ENCODE peak calls at places on chromosomes 6 and 20, in nine cellular contexts. V, K, Z, E, X, H, J, R and F are unnamed samples.
A peak's percentile ranks its signal among the peaks of the same experiment; 100 is the strongest.

GRCh38 chr6:124339610-124340339 is 536.1 kb downstream of the NKAIN2 start:
- DNase-seq in V (no peak), K (no peak), Z (no peak), E (no peak), X (no peak), H (no peak), J (no peak), R (no peak), F (no peak)

GRCh38 chr6:124670801-124671200 is 291.4 kb upstream of the RNF217 start:
- DNase-seq in V (no peak), K (no peak), Z (no peak), E (no peak), X (no peak), H (no peak), J (no peak), R (no peak), F (no peak)

GRCh38 chr20:16575390-16576140 is 2.3 kb upstream of the KIF16B start:
- DNase-seq in V (no peak), K (no peak), Z (no peak), E (no peak), X (peak; percentile 20), H (no peak), J (no peak), R (no peak), F (no peak)

GRCh38 chr20:38854654-38855066 is 49.2 kb downstream of the PPP1R16B start:
- DNase-seq in V (no peak), K (no peak), Z (no peak), E (no peak), X (no peak), H (no peak), J (no peak), R (no peak), F (no peak)

GRCh38 chr6:73134588-73134987 is 90.7 kb downstream of the KHDC1L start:
- DNase-seq in V (peak; percentile 34), K (peak; percentile 7), Z (no peak), E (peak; percentile 16), X (no peak), H (no peak), J (no peak), R (no peak), F (peak; percentile 28)

GRCh38 chr6:30483677-30484279 is 5.5 kb upstream of the HLA-E start:
- DNase-seq in V (peak; percentile 74), K (peak; percentile 64), Z (no peak), E (peak; percentile 66), X (no peak), H (no peak), J (peak; percentile 50), R (no peak), F (peak; percentile 79)

GRCh38 chr6:20943036-20943627 is 408.9 kb downstream of the CDKAL1 start:
- DNase-seq in V (no peak), K (no peak), Z (no peak), E (no peak), X (no peak), H (no peak), J (peak; percentile 2), R (no peak), F (no peak)

GRCh38 chr6:133017581-133017980 is 203.2 kb downstream of the RPS12 start:
- DNase-seq in V (peak; percentile 78), K (peak; percentile 48), Z (no peak), E (no peak), X (no peak), H (no peak), J (peak; percentile 16), R (no peak), F (peak; percentile 79)

GRCh38 chr6:1970151-1970561 is 275.2 kb downstream of the GMDS start:
- DNase-seq in V (peak; percentile 44), K (no peak), Z (no peak), E (no peak), X (no peak), H (no peak), J (no peak), R (no peak), F (no peak)

GRCh38 chr6:150598858-150599198 is 857 bp upstream of the PLEKHG1 start:
- DNase-seq in V (no peak), K (no peak), Z (no peak), E (no peak), X (no peak), H (no peak), J (no peak), R (no peak), F (no peak)

GRCh38 chr6:150600003-150600301 is 267 bp downstream of the PLEKHG1 start:
- DNase-seq in V (no peak), K (no peak), Z (no peak), E (no peak), X (no peak), H (no peak), J (no peak), R (no peak), F (no peak)

GRCh38 chr6:150600302-150601017 is 775 bp downstream of the PLEKHG1 start:
- DNase-seq in V (peak; percentile 26), K (peak; percentile 78), Z (no peak), E (peak; percentile 50), X (peak; percentile 78), H (peak; percentile 57), J (peak; percentile 90), R (peak; percentile 28), F (peak; percentile 43)

GRCh38 chr6:150598401-150598800 is 1.3 kb upstream of the PLEKHG1 start:
- DNase-seq in V (no peak), K (no peak), Z (no peak), E (no peak), X (no peak), H (no peak), J (no peak), R (no peak), F (no peak)

DNA sequence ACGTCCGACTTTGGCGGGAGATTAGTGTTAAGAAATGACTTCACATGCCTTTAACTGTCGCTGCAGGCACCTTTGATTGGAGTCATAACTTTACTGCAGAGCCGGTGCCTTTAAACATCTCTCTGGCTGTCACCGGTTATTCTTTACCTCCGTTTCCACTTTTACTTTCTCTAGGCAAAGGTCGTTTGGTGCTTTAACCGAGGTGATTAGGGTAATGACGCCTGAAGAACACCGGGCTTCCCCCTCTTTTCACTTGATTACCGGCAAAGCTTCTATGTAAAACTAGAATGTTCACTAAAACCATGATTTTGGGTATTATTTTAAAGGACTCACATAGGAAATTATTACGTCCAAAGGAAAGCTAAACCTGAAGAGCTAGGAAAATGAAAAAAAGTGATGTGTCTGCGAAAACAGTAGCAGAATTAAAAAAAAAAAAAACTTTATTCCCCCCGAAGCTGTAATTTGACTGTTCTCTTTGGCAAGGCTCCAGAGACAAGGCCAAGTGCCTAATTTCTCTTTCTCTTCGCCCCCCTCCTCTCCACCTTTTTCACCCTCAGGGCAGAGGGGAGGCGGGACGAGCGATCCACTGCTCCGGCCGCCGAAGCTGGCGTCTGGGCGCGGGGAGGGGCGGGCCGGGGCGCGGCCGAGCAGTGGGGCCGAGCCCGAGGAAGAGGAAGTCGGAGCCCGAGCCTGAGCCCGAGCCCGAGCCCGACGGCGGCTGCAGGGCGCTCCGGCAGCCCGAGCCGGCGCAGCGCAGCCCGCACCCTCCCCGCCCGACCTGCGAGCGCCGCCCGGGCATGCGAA is at the start of gene PLEKHG1:
- DNase-seq in V (no peak), K (peak; percentile 52), Z (no peak), E (no peak), X (peak; percentile 85), H (peak; percentile 69), J (peak; percentile 77), R (peak; percentile 36), F (peak; percentile 12)
- H3K4me3 ChIP-seq in V (peak within 1 kb of the TSS; percentile 41), K (peak within 1 kb of the TSS; percentile 75), Z (peak within 1 kb of the TSS; percentile 47), E (peak within 1 kb of the TSS; percentile 38), X (peak within 1 kb of the TSS; percentile 71), H (peak within 1 kb of the TSS; percentile 71), J (peak within 1 kb of the TSS; percentile 81), R (peak within 1 kb of the TSS; percentile 44), F (peak within 1 kb of the TSS; percentile 33)

DNA sequence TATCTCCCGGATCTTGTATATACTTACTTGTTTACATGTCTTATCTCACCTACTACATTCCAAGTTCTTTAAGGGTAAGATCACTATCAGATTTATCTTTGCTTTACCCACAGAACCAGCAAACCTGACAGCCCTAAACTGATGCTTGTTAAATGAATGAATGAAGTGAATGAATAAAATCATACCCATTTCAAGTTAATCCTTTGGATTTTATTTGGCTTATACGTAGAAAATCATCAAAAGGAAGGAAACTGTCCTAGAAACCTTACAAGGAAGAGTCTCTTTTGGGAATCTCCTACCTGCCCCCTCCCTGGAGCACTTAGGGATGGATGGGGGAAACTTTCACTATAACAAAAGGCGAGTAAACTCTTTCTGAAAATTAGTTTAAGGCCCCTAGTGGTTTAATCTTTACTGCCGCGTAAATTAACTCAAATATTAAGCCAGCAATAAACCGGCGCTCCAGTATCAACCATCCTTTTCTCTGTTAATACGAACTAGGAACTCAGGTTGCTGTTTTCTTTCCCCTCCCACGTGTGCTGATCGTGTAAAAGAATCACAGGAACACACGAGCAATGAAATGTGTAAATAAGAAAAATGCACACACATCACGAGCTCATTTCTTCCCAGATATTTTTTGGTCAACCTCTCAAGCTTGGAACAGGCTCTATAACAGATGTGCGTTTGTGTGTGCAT is 1.2 kb upstream of the UTRN start:
- DNase-seq in V (peak; percentile 44), K (peak; percentile 23), Z (no peak), E (no peak), X (no peak), H (no peak), J (peak; percentile 25), R (no peak), F (peak; percentile 37)
- TF ChIP-seq CTCF in V (peak; percentile 33), K (peak; percentile 9), Z (no peak), E (peak; percentile 5), X (peak; percentile 15), H (no peak), J (peak; percentile 9), R (peak; percentile 7), F (peak; percentile 23)

GRCh38 chr20:409697-410559 is 1.8 kb downstream of the RBCK1 start:
- DNase-seq in V (no peak), K (no peak), Z (no peak), E (no peak), X (no peak), H (no peak), J (no peak), R (no peak), F (no peak)
- H3K4me3 ChIP-seq in V (no peak overlapping the region), K (peak overlapping the region; percentile 99), Z (peak overlapping the region; percentile 95), E (peak overlapping the region; percentile 98), X (peak overlapping the region; percentile 93), H (no peak overlapping the region), J (peak overlapping the region; percentile 100), R (no peak overlapping the region), F (no peak overlapping the region)

GRCh38 chr6:34559651-34560365 is 3.7 kb upstream of the SPDEF start:
- DNase-seq in V (no peak), K (peak; percentile 40), Z (no peak), E (no peak), X (no peak), H (no peak), J (no peak), R (no peak), F (no peak)

GRCh38 chr6:34562350-34562749 is 6.2 kb upstream of the SPDEF start:
- DNase-seq in V (no peak), K (no peak), Z (no peak), E (no peak), X (no peak), H (no peak), J (no peak), R (no peak), F (no peak)

GRCh38 chr6:34561227-34561530 is 5.0 kb upstream of the SPDEF start:
- DNase-seq in V (no peak), K (no peak), Z (no peak), E (no peak), X (no peak), H (no peak), J (no peak), R (no peak), F (no peak)

GRCh38 chr6:34558172-34558714 is 2.1 kb upstream of the SPDEF start:
- DNase-seq in V (no peak), K (no peak), Z (no peak), E (no peak), X (no peak), H (no peak), J (no peak), R (no peak), F (no peak)

GRCh38 chr6:34560366-34561226 is 4.5 kb upstream of the SPDEF start:
- DNase-seq in V (peak; percentile 75), K (no peak), Z (no peak), E (peak; percentile 89), X (no peak), H (no peak), J (no peak), R (no peak), F (peak; percentile 43)
- TF ChIP-seq CTCF in V (no peak), K (no peak), Z (no peak), E (peak; percentile 80), X (no peak), H (no peak), J (no peak), R (no peak), F (no peak)